ENCODE peak calls at places on chromosomes 4 and X, in five cellular contexts. One of them, this sample, is unnamed.

GRCh38 chr4:182968917-182969650 is 51.9 kb upstream of the DCTD start:
- DNase-seq in natural killer cell: no peak
- DNase-seq in left ventricle myocardium inferior: no peak
- DNase-seq in uterus: no peak
- DNase-seq in nephron progenitor cell: no peak
- DNase-seq in this sample: no peak

GRCh38 chr4:30950737-30951136 is 230.6 kb downstream of the PCDH7 start:
- DNase-seq in natural killer cell: no peak
- DNase-seq in left ventricle myocardium inferior: no peak
- DNase-seq in uterus: no peak
- DNase-seq in nephron progenitor cell: no peak
- DNase-seq in this sample: no peak

GRCh38 chr4:65604515-65604914 is 65.8 kb downstream of the EPHA5 start:
- DNase-seq in natural killer cell: no peak
- DNase-seq in left ventricle myocardium inferior: no peak
- DNase-seq in uterus: no peak
- DNase-seq in nephron progenitor cell: no peak
- DNase-seq in this sample: no peak

GRCh38 chrX:131764224-131764623 is 220.3 kb downstream of the OR13H1 start:
- DNase-seq in natural killer cell: no peak
- DNase-seq in left ventricle myocardium inferior: no peak
- DNase-seq in uterus: no peak
- DNase-seq in nephron progenitor cell: no peak
- DNase-seq in this sample: no peak

GRCh38 chrX:1932231-1932630 is 317.4 kb downstream of the ASMT start:
- DNase-seq in natural killer cell: no peak
- DNase-seq in left ventricle myocardium inferior: no peak
- DNase-seq in uterus: no peak
- DNase-seq in nephron progenitor cell: no peak
- DNase-seq in this sample: no peak

GRCh38 chr4:185412412-185412811 is 13.4 kb downstream of the UFSP2 start:
- DNase-seq in natural killer cell: no peak
- DNase-seq in left ventricle myocardium inferior: no peak
- DNase-seq in uterus: no peak
- DNase-seq in nephron progenitor cell: no peak
- DNase-seq in this sample: no peak

GRCh38 chr4:82376109-82376508 is 2.3 kb upstream of the HNRNPD start:
- DNase-seq in natural killer cell: no peak
- DNase-seq in left ventricle myocardium inferior: no peak
- DNase-seq in uterus: no peak
- DNase-seq in nephron progenitor cell: no peak
- DNase-seq in this sample: no peak

GRCh38 chrX:36577006-36577405 is 431.2 kb upstream of the FAM47C start:
- DNase-seq in natural killer cell: no peak
- DNase-seq in left ventricle myocardium inferior: no peak
- DNase-seq in uterus: no peak
- DNase-seq in nephron progenitor cell: no peak
- DNase-seq in this sample: no peak

GRCh38 chr4:96352051-96352517 is 512.2 kb downstream of the PDHA2 start:
- DNase-seq in natural killer cell: no peak
- DNase-seq in left ventricle myocardium inferior: no peak
- DNase-seq in uterus: no peak
- DNase-seq in nephron progenitor cell: peak; percentile 10
- DNase-seq in this sample: no peak

GRCh38 chrX:136251042-136251991 is at the start of gene MAP7D3:
- DNase-seq in natural killer cell: peak; percentile 55
- DNase-seq in left ventricle myocardium inferior: peak; percentile 69
- DNase-seq in uterus: peak; percentile 65
- DNase-seq in nephron progenitor cell: peak; percentile 70
- DNase-seq in this sample: peak; percentile 55

GRCh38 chrX:10288400-10288799 is 131.6 kb downstream of the CLCN4 start:
- DNase-seq in natural killer cell: no peak
- DNase-seq in left ventricle myocardium inferior: no peak
- DNase-seq in uterus: no peak
- DNase-seq in nephron progenitor cell: no peak
- DNase-seq in this sample: no peak

GRCh38 chr4:20252656-20253271 is 1.1 kb downstream of the SLIT2 start:
- DNase-seq in natural killer cell: no peak
- DNase-seq in left ventricle myocardium inferior: peak; percentile 20
- DNase-seq in uterus: peak; percentile 52
- DNase-seq in nephron progenitor cell: peak; percentile 50
- DNase-seq in this sample: no peak

GRCh38 chr4:4491396-4491893 is 50.4 kb downstream of the STX18 start:
- DNase-seq in natural killer cell: no peak
- DNase-seq in left ventricle myocardium inferior: no peak
- DNase-seq in uterus: no peak
- DNase-seq in nephron progenitor cell: no peak
- DNase-seq in this sample: no peak

GRCh38 chr4:153535735-153536494 is 69.8 kb downstream of the TMEM131L start:
- DNase-seq in natural killer cell: no peak
- DNase-seq in left ventricle myocardium inferior: no peak
- DNase-seq in uterus: no peak
- DNase-seq in nephron progenitor cell: no peak
- DNase-seq in this sample: no peak

GRCh38 chr4:26242451-26242850 is 78.4 kb upstream of the RBPJ start:
- DNase-seq in natural killer cell: no peak
- DNase-seq in left ventricle myocardium inferior: no peak
- DNase-seq in uterus: no peak
- DNase-seq in nephron progenitor cell: no peak
- DNase-seq in this sample: no peak

GRCh38 chr4:23855912-23856605 is 33.8 kb downstream of the PPARGC1A start:
- DNase-seq in natural killer cell: no peak
- DNase-seq in left ventricle myocardium inferior: no peak
- DNase-seq in uterus: no peak
- DNase-seq in nephron progenitor cell: no peak
- DNase-seq in this sample: no peak

GRCh38 chrX:80282535-80282934 is 137.7 kb upstream of the TENT5D start:
- DNase-seq in natural killer cell: no peak
- DNase-seq in left ventricle myocardium inferior: no peak
- DNase-seq in uterus: no peak
- DNase-seq in nephron progenitor cell: no peak
- DNase-seq in this sample: no peak
- TF ChIP-seq CTCF in natural killer cell: no peak
- TF ChIP-seq CTCF in left ventricle myocardium inferior: no peak
- TF ChIP-seq CTCF in uterus: no peak
- TF ChIP-seq CTCF in nephron progenitor cell: no peak
- TF ChIP-seq CTCF in this sample: no peak

GRCh38 chr4:41723286-41723685 is 25.2 kb downstream of the PHOX2B start:
- DNase-seq in natural killer cell: no peak
- DNase-seq in left ventricle myocardium inferior: no peak
- DNase-seq in uterus: no peak
- DNase-seq in nephron progenitor cell: no peak
- DNase-seq in this sample: no peak

GRCh38 chr4:41727861-41728570 is 20.5 kb downstream of the PHOX2B start:
- DNase-seq in natural killer cell: no peak
- DNase-seq in left ventricle myocardium inferior: no peak
- DNase-seq in uterus: no peak
- DNase-seq in nephron progenitor cell: no peak
- DNase-seq in this sample: no peak

GRCh38 chr4:41728571-41728908 is 20.0 kb downstream of the PHOX2B start:
- DNase-seq in natural killer cell: no peak
- DNase-seq in left ventricle myocardium inferior: no peak
- DNase-seq in uterus: no peak
- DNase-seq in nephron progenitor cell: no peak
- DNase-seq in this sample: no peak

GRCh38 chr4:41722171-41722570 is 26.4 kb downstream of the PHOX2B start:
- DNase-seq in natural killer cell: no peak
- DNase-seq in left ventricle myocardium inferior: no peak
- DNase-seq in uterus: no peak
- DNase-seq in nephron progenitor cell: no peak
- DNase-seq in this sample: no peak

GRCh38 chr4:41725254-41725653 is 23.3 kb downstream of the PHOX2B start:
- DNase-seq in natural killer cell: no peak
- DNase-seq in left ventricle myocardium inferior: no peak
- DNase-seq in uterus: no peak
- DNase-seq in nephron progenitor cell: no peak
- DNase-seq in this sample: no peak
- TF ChIP-seq CTCF in natural killer cell: no peak
- TF ChIP-seq CTCF in left ventricle myocardium inferior: no peak
- TF ChIP-seq CTCF in uterus: no peak
- TF ChIP-seq CTCF in nephron progenitor cell: no peak
- TF ChIP-seq CTCF in this sample: no peak

DNA sequence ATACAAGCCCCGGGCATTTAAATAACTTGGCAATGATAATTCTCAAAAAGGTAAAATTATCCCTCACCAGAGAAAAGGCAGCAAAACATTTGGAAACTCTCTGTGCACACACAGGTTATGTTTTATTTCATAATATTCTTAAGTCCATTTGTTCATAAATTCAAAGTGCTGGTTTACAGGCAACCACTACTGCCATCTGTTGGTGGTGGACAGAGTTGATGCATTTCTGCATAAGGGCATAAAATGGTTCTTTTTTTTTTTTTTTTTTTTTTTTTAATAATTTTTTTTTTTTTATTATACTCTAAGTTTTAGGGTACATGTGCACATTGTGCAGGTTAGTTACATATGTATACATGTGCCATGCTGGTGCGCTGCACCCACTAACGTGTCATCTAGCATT is 31.5 kb upstream of the IL21 start:
- DNase-seq in natural killer cell: no peak
- DNase-seq in left ventricle myocardium inferior: no peak
- DNase-seq in uterus: no peak
- DNase-seq in nephron progenitor cell: peak; percentile 12
- DNase-seq in this sample: no peak
- TF ChIP-seq CTCF in natural killer cell: no peak
- TF ChIP-seq CTCF in left ventricle myocardium inferior: peak; percentile 46
- TF ChIP-seq CTCF in uterus: peak; percentile 21
- TF ChIP-seq CTCF in nephron progenitor cell: no peak
- TF ChIP-seq CTCF in this sample: peak; percentile 37

GRCh38 chrX:128992107-128992971 is 531.0 kb downstream of the SMARCA1 start:
- DNase-seq in natural killer cell: no peak
- DNase-seq in left ventricle myocardium inferior: no peak
- DNase-seq in uterus: no peak
- DNase-seq in nephron progenitor cell: no peak
- DNase-seq in this sample: no peak
- TF ChIP-seq CTCF in natural killer cell: no peak
- TF ChIP-seq CTCF in left ventricle myocardium inferior: no peak
- TF ChIP-seq CTCF in uterus: no peak
- TF ChIP-seq CTCF in nephron progenitor cell: no peak
- TF ChIP-seq CTCF in this sample: no peak

GRCh38 chrX:53242310-53242709 is 17.3 kb upstream of the KDM5C start:
- DNase-seq in natural killer cell: no peak
- DNase-seq in left ventricle myocardium inferior: no peak
- DNase-seq in uterus: no peak
- DNase-seq in nephron progenitor cell: no peak
- DNase-seq in this sample: no peak

GRCh38 chrX:53237056-53237455 is 12.0 kb upstream of the KDM5C start:
- DNase-seq in natural killer cell: no peak
- DNase-seq in left ventricle myocardium inferior: no peak
- DNase-seq in uterus: no peak
- DNase-seq in nephron progenitor cell: no peak
- DNase-seq in this sample: no peak

GRCh38 chrX:53241558-53241957 is 16.6 kb upstream of the KDM5C start:
- DNase-seq in natural killer cell: no peak
- DNase-seq in left ventricle myocardium inferior: no peak
- DNase-seq in uterus: no peak
- DNase-seq in nephron progenitor cell: no peak
- DNase-seq in this sample: no peak

GRCh38 chrX:53236025-53236679 is 11.1 kb upstream of the KDM5C start:
- DNase-seq in natural killer cell: no peak
- DNase-seq in left ventricle myocardium inferior: no peak
- DNase-seq in uterus: no peak
- DNase-seq in nephron progenitor cell: no peak
- DNase-seq in this sample: no peak

DNA sequence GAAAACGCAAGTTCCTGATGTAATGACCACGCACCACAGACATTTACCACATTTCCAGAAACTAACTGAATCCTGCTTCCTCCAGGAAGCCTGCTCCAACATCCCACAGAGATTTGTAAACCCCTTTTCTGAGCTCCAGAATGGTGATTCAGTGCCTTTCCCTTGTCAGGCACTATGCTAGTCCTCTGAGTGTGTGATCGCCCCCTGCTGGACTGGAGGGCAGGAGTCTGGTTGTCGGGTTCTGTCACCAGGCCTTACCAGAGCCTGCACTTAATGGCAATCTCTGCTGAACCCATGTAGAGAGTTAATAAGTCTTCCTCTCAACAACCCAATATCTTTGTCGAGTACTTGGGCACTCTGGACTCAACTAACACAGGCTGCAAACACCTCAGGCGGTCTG is 14.5 kb upstream of the KDM5C start:
- DNase-seq in natural killer cell: no peak
- DNase-seq in left ventricle myocardium inferior: no peak
- DNase-seq in uterus: no peak
- DNase-seq in nephron progenitor cell: no peak
- DNase-seq in this sample: no peak
- TF ChIP-seq CTCF in natural killer cell: no peak
- TF ChIP-seq CTCF in left ventricle myocardium inferior: no peak
- TF ChIP-seq CTCF in uterus: no peak
- TF ChIP-seq CTCF in nephron progenitor cell: no peak
- TF ChIP-seq CTCF in this sample: no peak

GRCh38 chr4:157128395-157128794 is 52.4 kb downstream of the GLRB start:
- DNase-seq in natural killer cell: no peak
- DNase-seq in left ventricle myocardium inferior: no peak
- DNase-seq in uterus: no peak
- DNase-seq in nephron progenitor cell: no peak
- DNase-seq in this sample: no peak
- TF ChIP-seq CTCF in natural killer cell: no peak
- TF ChIP-seq CTCF in left ventricle myocardium inferior: peak; percentile 52
- TF ChIP-seq CTCF in uterus: peak; percentile 15
- TF ChIP-seq CTCF in nephron progenitor cell: no peak
- TF ChIP-seq CTCF in this sample: no peak

GRCh38 chr4:113762061-113762850 is 718 bp upstream of the CAMK2D start:
- DNase-seq in natural killer cell: peak; percentile 98
- DNase-seq in left ventricle myocardium inferior: peak; percentile 99
- DNase-seq in uterus: peak; percentile 99
- DNase-seq in nephron progenitor cell: peak; percentile 95
- DNase-seq in this sample: peak; percentile 100
- TF ChIP-seq CTCF in natural killer cell: no peak
- TF ChIP-seq CTCF in left ventricle myocardium inferior: no peak
- TF ChIP-seq CTCF in uterus: peak; percentile 8
- TF ChIP-seq CTCF in nephron progenitor cell: no peak
- TF ChIP-seq CTCF in this sample: no peak